ENCODE peak calls at places on chromosomes 12 and 14, in six cellular contexts. E is CD4-positive, alpha-beta T cell; I is WERI-Rb-1; V is astrocyte; R is Caco-2; W is stomach. J is an unnamed sample.

GRCh38 chr12:68334136-68334535 is 2.0 kb upstream of the MDM1 start:
- DNase-seq in E (peak; percentile 5), I (peak; percentile 20), V (no peak), R (no peak), W (no peak), J (no peak)

GRCh38 chr12:95673576-95673975 is 117.0 kb downstream of the NTN4 start:
- DNase-seq in E (no peak), I (no peak), V (no peak), R (no peak), W (no peak), J (no peak)

GRCh38 chr14:100523536-100524025 is 63.6 kb downstream of the BEGAIN start:
- DNase-seq in E (no peak), I (peak; percentile 3), V (no peak), R (no peak), W (no peak), J (no peak)

GRCh38 chr12:131242741-131243496 is 289.2 kb downstream of the ADGRD1 start:
- DNase-seq in E (no peak), I (peak; percentile 71), V (no peak), R (peak; percentile 25), W (no peak), J (no peak)

GRCh38 chr12:94648578-94648977 is 1.8 kb downstream of the TMCC3 start:
- DNase-seq in E (no peak), I (no peak), V (no peak), R (no peak), W (no peak), J (no peak)

GRCh38 chr14:23047042-23047634 is 5.1 kb downstream of the PSMB11 start:
- DNase-seq in E (no peak), I (no peak), V (no peak), R (no peak), W (no peak), J (no peak)

GRCh38 chr14:71415404-71415690 is 508.1 kb downstream of the PCNX1 start:
- DNase-seq in E (no peak), I (no peak), V (peak; percentile 69), R (no peak), W (no peak), J (peak; percentile 72)

GRCh38 chr12:9588749-9589148 is 19.0 kb downstream of the KLRB1 start:
- DNase-seq in E (no peak), I (no peak), V (no peak), R (no peak), W (no peak), J (no peak)

GRCh38 chr12:100141666-100141997 is 1.0 kb downstream of the BLTP3B start:
- DNase-seq in E (no peak), I (no peak), V (peak; percentile 90), R (no peak), W (no peak), J (peak; percentile 86)

GRCh38 chr14:59699422-59699821 is 122.8 kb upstream of the CCDC175 start:
- DNase-seq in E (no peak), I (no peak), V (no peak), R (no peak), W (no peak), J (no peak)

GRCh38 chr14:43525647-43526046 is 981.4 kb downstream of the FSCB start:
- DNase-seq in E (no peak), I (no peak), V (no peak), R (no peak), W (no peak), J (no peak)

GRCh38 chr14:60174352-60175254 is 9.4 kb upstream of the DHRS7 start:
- DNase-seq in E (no peak), I (no peak), V (no peak), R (no peak), W (no peak), J (no peak)

DNA sequence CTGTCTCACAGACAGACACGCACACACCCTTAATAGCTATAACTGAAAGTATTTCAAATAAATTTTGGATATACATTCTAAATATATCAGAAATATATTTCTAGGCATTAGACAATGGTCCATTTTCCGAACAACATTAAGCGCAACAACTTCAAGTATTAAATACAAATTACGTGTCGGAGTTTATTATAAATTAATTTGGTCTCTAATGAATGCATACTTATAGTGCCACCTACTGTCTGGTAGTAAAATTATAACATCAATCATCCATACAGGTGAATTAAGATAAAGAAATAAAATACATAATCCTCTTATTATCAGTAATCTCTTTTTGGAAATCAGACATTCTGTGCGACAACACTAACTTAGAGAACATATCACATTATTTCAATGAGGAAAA is 27.2 kb upstream of the CMAS start:
- DNase-seq in E (no peak), I (no peak), V (no peak), R (no peak), W (no peak), J (no peak)
- TF ChIP-seq CTCF in E (peak; percentile 78), I (no peak), V (peak; percentile 29), R (peak; percentile 77), W (no peak), J (peak; percentile 76)

GRCh38 chr12:89454080-89454848 is 70.3 kb downstream of the GALNT4 start:
- DNase-seq in E (no peak), I (no peak), V (no peak), R (no peak), W (no peak), J (no peak)
- TF ChIP-seq CTCF in E (no peak), I (no peak), V (no peak), R (no peak), W (no peak), J (no peak)

GRCh38 chr12:106139422-106140141 is 828 bp upstream of the NUAK1 start:
- DNase-seq in E (no peak), I (peak; percentile 53), V (peak; percentile 64), R (peak; percentile 73), W (peak; percentile 79), J (peak; percentile 73)
- TF ChIP-seq CTCF in E (no peak), I (peak; percentile 1), V (no peak), R (no peak), W (no peak), J (no peak)

GRCh38 chr12:109880049-109880931 is at the start of gene GLTP:
- DNase-seq in E (peak; percentile 89), I (peak; percentile 81), V (peak; percentile 47), R (peak; percentile 94), W (peak; percentile 91), J (peak; percentile 62)
- TF ChIP-seq CTCF in E (no peak), I (peak; percentile 64), V (no peak), R (peak; percentile 40), W (no peak), J (peak; percentile 63)

DNA sequence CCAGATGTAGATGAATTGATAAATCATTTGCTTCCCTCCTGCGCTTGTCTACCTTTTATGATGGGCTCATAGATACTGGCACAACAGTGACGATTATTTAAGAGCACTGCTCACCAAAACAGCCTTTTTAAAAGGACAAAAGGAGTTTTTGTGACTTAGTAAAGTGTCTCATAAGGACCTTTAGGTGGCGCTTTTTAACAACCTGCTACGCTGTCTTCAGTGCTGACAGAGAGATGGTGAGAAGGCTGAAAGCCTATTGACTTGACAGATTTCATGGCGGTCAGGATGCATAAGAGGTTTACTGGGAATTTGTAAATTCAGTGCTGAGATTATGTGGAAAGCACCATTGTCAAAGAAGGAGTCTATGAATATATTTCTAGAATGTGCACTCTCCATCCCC is 87.6 kb downstream of the SLC15A5 start:
- DNase-seq in E (no peak), I (peak; percentile 18), V (peak; percentile 3), R (peak; percentile 30), W (no peak), J (peak; percentile 14)
- TF ChIP-seq CTCF in E (no peak), I (peak; percentile 50), V (no peak), R (peak; percentile 61), W (no peak), J (peak; percentile 70)

J was measured in HFFc6.